ENCODE peak calls at places on chromosomes 2 and 18, in eight cellular contexts. W is IMR-90, E is astrocyte of the spinal cord, L is dorsolateral prefrontal cortex, N is type B pancreatic cell, Y is brain microvascular endothelial cell, R is body of pancreas, O is AG09309. J is an unnamed sample.

GRCh38 chr2:228474466-228474865 is 293.0 kb upstream of the SPHKAP start:
- DNase-seq in W (no peak), E (no peak), L (no peak), N (no peak), Y (no peak), R (no peak), O (no peak), J (peak)

GRCh38 chr2:21404827-21405625 is 281.3 kb downstream of the TDRD15 start:
- DNase-seq in W (peak), E (no peak), L (no peak), N (no peak), Y (no peak), R (no peak), O (no peak), J (no peak)

GRCh38 chr2:206565666-206566065 is 76.6 kb upstream of the FAM237A start:
- DNase-seq in W (no peak), E (no peak), L (no peak), N (no peak), Y (no peak), R (no peak), O (no peak), J (no peak)

GRCh38 chr18:3329471-3329870 is 67.5 kb downstream of the MYL12B start:
- DNase-seq in W (no peak), E (no peak), L (no peak), N (no peak), Y (no peak), R (no peak), O (no peak), J (no peak)

GRCh38 chr2:26892133-26892532 is 44.2 kb downstream of the DPYSL5 start:
- DNase-seq in W (no peak), E (no peak), L (no peak), N (no peak), Y (no peak), R (no peak), O (no peak), J (no peak)

GRCh38 chr2:165837122-165837521 is 43.1 kb upstream of the GALNT3 start:
- DNase-seq in W (peak), E (peak), L (peak), N (no peak), Y (peak), R (no peak), O (peak), J (no peak)

GRCh38 chr2:74137651-74138050 is 10.1 kb downstream of the BOLA3 start:
- DNase-seq in W (no peak), E (no peak), L (no peak), N (no peak), Y (no peak), R (no peak), O (no peak), J (no peak)

GRCh38 chr2:134819334-134819733 is 19.1 kb upstream of the ACMSD start:
- DNase-seq in W (peak), E (peak), L (no peak), N (no peak), Y (peak), R (no peak), O (peak), J (peak)

GRCh38 chr2:25537526-25537925 is 135.9 kb downstream of the DTNB start:
- DNase-seq in W (no peak), E (no peak), L (no peak), N (no peak), Y (no peak), R (no peak), O (no peak), J (no peak)

GRCh38 chr2:172297531-172297930 is 129.9 kb upstream of the ITGA6 start:
- DNase-seq in W (no peak), E (no peak), L (no peak), N (no peak), Y (no peak), R (peak), O (no peak), J (no peak)

GRCh38 chr18:26538524-26538923 is 9.8 kb downstream of the KCTD1 start:
- DNase-seq in W (no peak), E (no peak), L (no peak), N (no peak), Y (no peak), R (no peak), O (no peak), J (no peak)

GRCh38 chr18:64134044-64134757 is 14.7 kb downstream of the LINC00305 start:
- DNase-seq in W (no peak), E (peak), L (no peak), N (no peak), Y (peak), R (no peak), O (no peak), J (no peak)

GRCh38 chr2:148545387-148546256 is 98.9 kb upstream of the EPC2 start:
- DNase-seq in W (no peak), E (no peak), L (no peak), N (no peak), Y (no peak), R (no peak), O (no peak), J (no peak)

GRCh38 chr2:240794178-240794721 is 25.8 kb downstream of the KIF1A start:
- DNase-seq in W (no peak), E (no peak), L (no peak), N (no peak), Y (no peak), R (no peak), O (no peak), J (no peak)

GRCh38 chr2:69926849-69927515 is 12.1 kb downstream of the MXD1 start:
- DNase-seq in W (peak), E (no peak), L (no peak), N (no peak), Y (no peak), R (no peak), O (peak), J (no peak)

GRCh38 chr2:164535280-164536025 is 85.8 kb downstream of the GRB14 start:
- DNase-seq in W (no peak), E (no peak), L (no peak), N (no peak), Y (no peak), R (no peak), O (no peak), J (no peak)

GRCh38 chr2:159219394-159219998 is 67.0 kb downstream of the WDSUB1 start:
- DNase-seq in W (no peak), E (no peak), L (no peak), N (no peak), Y (no peak), R (no peak), O (no peak), J (no peak)

GRCh38 chr2:43135583-43135982 is 90.8 kb downstream of the ZFP36L2 start:
- DNase-seq in W (no peak), E (no peak), L (no peak), N (no peak), Y (no peak), R (no peak), O (no peak), J (no peak)

GRCh38 chr2:96574364-96574763 is 37.8 kb downstream of the ARID5A start:
- DNase-seq in W (no peak), E (no peak), L (no peak), N (no peak), Y (no peak), R (no peak), O (no peak), J (no peak)
- TF ChIP-seq CTCF in W (no peak), E (peak), L (no peak), N (peak), Y (peak), R (no peak), O (peak), J (peak)

GRCh38 chr2:128261245-128262128 is 57.2 kb downstream of the HS6ST1 start:
- DNase-seq in W (no peak), E (no peak), L (no peak), N (no peak), Y (no peak), R (no peak), O (no peak), J (no peak)

GRCh38 chr2:128259585-128259984 is 59.1 kb downstream of the HS6ST1 start:
- DNase-seq in W (no peak), E (no peak), L (no peak), N (no peak), Y (no peak), R (no peak), O (no peak), J (no peak)

GRCh38 chr2:128262315-128263253 is 56.1 kb downstream of the HS6ST1 start:
- DNase-seq in W (no peak), E (no peak), L (no peak), N (no peak), Y (no peak), R (peak), O (no peak), J (no peak)

GRCh38 chr2:128260239-128261138 is 58.2 kb downstream of the HS6ST1 start:
- DNase-seq in W (peak), E (peak), L (peak), N (peak), Y (peak), R (no peak), O (peak), J (peak)

DNA sequence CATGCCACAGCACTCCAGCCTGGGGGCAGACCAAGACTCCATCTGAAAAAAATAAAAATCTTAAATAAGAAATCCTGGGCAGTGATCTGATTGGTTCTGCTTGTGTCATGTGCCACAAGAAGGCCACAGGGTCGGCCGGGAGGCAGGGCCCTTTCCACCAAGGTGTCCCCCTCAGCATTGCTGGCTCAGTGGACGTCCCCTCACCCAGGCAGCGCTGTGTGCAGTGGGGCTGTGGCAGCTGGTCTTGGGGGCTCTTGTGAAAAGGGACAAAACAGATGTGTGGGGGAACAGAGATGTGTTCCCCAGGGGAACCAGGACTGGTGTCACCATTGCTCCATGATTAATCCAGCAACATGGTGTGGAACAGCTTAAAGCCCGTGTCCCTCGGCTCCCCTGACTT is 60.5 kb downstream of the HS6ST1 start:
- DNase-seq in W (no peak), E (no peak), L (no peak), N (no peak), Y (no peak), R (no peak), O (no peak), J (no peak)
- TF ChIP-seq CTCF in W (no peak), E (no peak), L (no peak), N (no peak), Y (no peak), R (no peak), O (no peak), J (no peak)

GRCh38 chr18:46214435-46214834 is 110.2 kb downstream of the HAUS1 start:
- DNase-seq in W (no peak), E (no peak), L (no peak), N (no peak), Y (no peak), R (no peak), O (no peak), J (no peak)

GRCh38 chr18:46212398-46212797 is 108.2 kb downstream of the HAUS1 start:
- DNase-seq in W (no peak), E (no peak), L (no peak), N (no peak), Y (no peak), R (no peak), O (no peak), J (no peak)

GRCh38 chr18:46215902-46216723 is 111.9 kb downstream of the HAUS1 start:
- DNase-seq in W (no peak), E (no peak), L (no peak), N (no peak), Y (no peak), R (no peak), O (no peak), J (no peak)

GRCh38 chr18:46211816-46212215 is 107.6 kb downstream of the HAUS1 start:
- DNase-seq in W (peak), E (peak), L (no peak), N (no peak), Y (no peak), R (no peak), O (no peak), J (no peak)

DNA sequence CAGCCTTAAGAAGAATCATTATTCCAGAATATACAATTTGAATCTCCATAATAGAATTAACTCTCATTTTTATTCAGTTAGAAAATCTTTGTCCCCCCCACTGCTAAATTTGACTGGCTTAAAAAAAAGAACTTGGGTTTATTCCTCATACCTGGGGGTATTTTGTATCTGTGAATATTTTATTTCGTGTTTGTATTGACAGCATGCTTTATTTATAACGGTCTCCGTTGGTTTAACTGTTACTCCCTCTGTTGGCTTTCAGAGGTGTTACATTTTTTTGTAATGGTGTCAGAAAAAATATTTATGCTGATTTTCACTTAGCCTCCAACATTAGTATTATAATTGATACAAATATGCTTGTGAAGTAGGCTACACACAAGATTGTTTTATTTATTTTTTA is 109.1 kb downstream of the HAUS1 start:
- DNase-seq in W (no peak), E (no peak), L (no peak), N (no peak), Y (no peak), R (no peak), O (no peak), J (no peak)
- TF ChIP-seq CTCF in W (peak), E (peak), L (peak), N (peak), Y (peak), R (peak), O (peak), J (peak)

DNA sequence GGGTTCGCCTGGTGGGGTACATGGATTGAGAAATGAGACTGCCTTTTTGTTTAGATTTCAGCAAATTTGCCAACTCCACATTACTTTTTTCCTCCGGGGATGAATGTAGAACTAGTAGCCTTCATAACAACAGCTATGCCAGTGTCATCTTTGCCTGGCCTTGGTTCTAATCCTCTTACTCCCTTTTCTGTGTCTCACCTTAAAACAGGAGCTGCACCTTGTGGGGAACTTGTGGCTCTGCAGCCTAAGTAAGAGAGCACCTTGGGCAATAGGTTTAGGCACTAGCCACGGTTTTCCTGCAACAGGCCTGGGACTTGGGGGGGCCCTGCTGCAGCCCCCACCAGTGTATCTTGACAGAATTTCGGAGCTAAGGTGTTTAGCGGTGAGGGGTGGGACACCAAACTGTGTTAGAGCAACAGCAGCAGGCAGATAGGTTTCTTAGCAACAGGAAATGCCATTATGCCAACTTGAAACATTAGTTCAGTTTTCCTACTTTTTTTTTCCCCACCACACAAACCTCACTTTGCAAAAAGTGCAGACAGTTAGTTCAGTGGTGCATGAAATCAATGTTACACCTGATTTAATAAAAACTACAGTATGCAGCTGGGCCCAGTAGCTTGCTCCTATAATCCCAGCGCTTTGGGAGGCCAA is 173.7 kb downstream of the PRKCE start:
- DNase-seq in W (no peak), E (peak), L (no peak), N (no peak), Y (no peak), R (no peak), O (no peak), J (no peak)
- TF ChIP-seq CTCF in W (no peak), E (no peak), L (no peak), N (no peak), Y (no peak), R (no peak), O (no peak), J (no peak)

DNA sequence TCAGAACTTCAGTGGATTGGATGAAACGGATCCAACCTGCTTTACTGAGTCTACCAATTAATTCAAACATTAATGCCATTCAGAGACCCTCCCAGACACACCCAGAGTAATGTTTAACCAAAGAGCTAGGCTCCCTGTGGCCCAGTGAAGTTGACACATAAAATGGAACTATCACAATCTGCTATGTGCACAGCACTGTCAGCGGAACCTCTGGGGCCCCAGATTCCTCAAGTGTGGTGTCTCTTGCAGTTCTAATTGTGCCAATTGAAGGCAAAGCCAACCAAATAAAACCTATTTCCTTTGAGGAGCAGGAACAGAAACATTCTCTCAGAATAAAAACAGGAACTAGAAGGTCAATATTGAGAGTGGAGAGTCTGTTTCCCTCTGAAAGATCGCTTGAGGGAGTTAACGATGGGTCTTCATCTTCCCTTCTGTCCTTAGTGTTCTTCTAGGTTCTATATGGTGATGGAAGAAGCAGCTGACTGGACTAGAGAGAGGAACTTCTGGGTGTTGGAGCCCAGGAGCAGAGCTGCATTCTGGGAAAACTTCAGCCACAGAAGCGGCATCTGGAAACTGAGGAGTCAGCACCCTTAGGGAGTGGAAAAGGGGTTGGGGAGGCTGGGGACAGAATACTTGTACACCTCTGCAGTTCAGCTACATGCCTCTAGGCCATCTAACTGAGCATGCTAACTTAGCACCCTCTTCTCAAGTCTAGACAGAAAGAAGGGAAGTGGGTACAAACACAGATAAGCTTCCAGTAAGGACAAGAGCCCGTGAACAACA is 174.4 kb upstream of the FBXO11 start:
- DNase-seq in W (no peak), E (no peak), L (no peak), N (no peak), Y (no peak), R (no peak), O (no peak), J (no peak)
- TF ChIP-seq CTCF in W (no peak), E (no peak), L (no peak), N (peak), Y (no peak), R (no peak), O (no peak), J (no peak)